ENCODE peak calls at places on chromosomes 12 and 14, in ten cellular contexts. J, M, Y, I, H, A, N, Z, F and T are unnamed samples.

GRCh38 chr14:95061317-95062093 is 95.8 kb downstream of the DICER1 start:
- DNase-seq in J (no peak), H (no peak), A (peak; percentile 49), N (no peak), Y (no peak), I (no peak), Z (no peak), F (no peak), M (no peak), T (no peak)

GRCh38 chr14:36856095-36856878 is 194.6 kb downstream of the PAX9 start:
- DNase-seq in Z (no peak), I (no peak), Y (no peak), H (no peak), N (no peak), A (no peak), M (no peak), F (no peak), J (no peak), T (no peak)

GRCh38 chr12:123223241-123223668 is 9.7 kb downstream of the MPHOSPH9 start:
- DNase-seq in A (no peak), I (peak; percentile 69), H (no peak), Z (peak; percentile 31), J (peak; percentile 26), Y (peak; percentile 74), M (no peak), F (peak; percentile 54), N (no peak), T (no peak)

GRCh38 chr12:98823012-98823411 is 177.9 kb downstream of the APAF1 start:
- DNase-seq in J (no peak), Y (no peak), F (no peak), A (no peak), N (no peak), M (peak; percentile 32), I (no peak), H (no peak), Z (no peak), T (no peak)

GRCh38 chr12:99810718-99811593 is 163.4 kb downstream of the GARIN6 start:
- DNase-seq in J (no peak), M (peak; percentile 38), Z (no peak), A (no peak), F (no peak), I (peak; percentile 24), H (no peak), Y (no peak), N (no peak), T (no peak)

GRCh38 chr12:121404734-121405133 is 4.8 kb downstream of the RNF34 start:
- DNase-seq in Z (no peak), A (no peak), I (no peak), J (no peak), Y (no peak), N (no peak), H (no peak), M (peak; percentile 56), F (no peak), T (no peak)

GRCh38 chr14:38255673-38256357 is at the start of gene CLEC14A:
- DNase-seq in F (peak; percentile 6), M (no peak), A (peak; percentile 81), J (no peak), Y (peak; percentile 6), Z (peak; percentile 4), I (no peak), N (peak; percentile 84), H (peak; percentile 29), T (peak; percentile 47)

GRCh38 chr14:100539766-100540140 is 47.5 kb downstream of the BEGAIN start:
- DNase-seq in Z (no peak), I (no peak), N (no peak), A (peak; percentile 67), M (no peak), H (no peak), F (no peak), J (no peak), Y (no peak), T (no peak)

GRCh38 chr12:81953541-81953940 is 194.4 kb upstream of the PPFIA2 start:
- DNase-seq in M (no peak), F (no peak), N (no peak), A (no peak), Z (no peak), I (no peak), Y (no peak), J (no peak), H (no peak), T (no peak)

GRCh38 chr12:30823140-30823669 is 68.5 kb upstream of the CAPRIN2 start:
- DNase-seq in M (no peak), Z (peak; percentile 6), I (peak; percentile 70), H (peak; percentile 21), F (peak; percentile 42), J (no peak), Y (peak; percentile 50), N (peak; percentile 89), A (peak; percentile 76), T (peak; percentile 64)

GRCh38 chr12:120721866-120722265 is 3.8 kb upstream of the ACADS start:
- DNase-seq in M (no peak), A (no peak), J (no peak), F (no peak), Y (no peak), H (no peak), N (no peak), Z (no peak), I (no peak), T (no peak)

GRCh38 chr14:70651522-70651921 is 9.8 kb downstream of the TTC9 start:
- DNase-seq in J (no peak), M (no peak), Z (no peak), F (no peak), I (no peak), H (no peak), A (no peak), Y (no peak), N (no peak), T (no peak)

GRCh38 chr12:57868211-57868610 is 21.7 kb upstream of the CTDSP2 start:
- DNase-seq in M (no peak), Z (no peak), H (no peak), A (no peak), J (no peak), N (no peak), I (no peak), Y (no peak), F (no peak), T (no peak)

GRCh38 chr12:9064201-9064814 is 51.4 kb downstream of the A2M start:
- DNase-seq in F (peak; percentile 54), J (peak; percentile 33), Z (peak; percentile 41), Y (peak; percentile 63), A (peak; percentile 86), N (peak; percentile 92), I (no peak), M (peak; percentile 76), H (no peak), T (peak; percentile 69)

GRCh38 chr12:130179621-130180020 is 17.4 kb downstream of the FZD10 start:
- DNase-seq in F (no peak), Z (no peak), N (no peak), A (peak; percentile 38), J (no peak), I (no peak), Y (no peak), M (no peak), H (no peak), T (no peak)

GRCh38 chr12:123764109-123764508 is 2.0 kb downstream of the DNAH10 start:
- DNase-seq in H (no peak), N (no peak), Z (no peak), F (no peak), Y (no peak), J (no peak), M (no peak), A (no peak), I (no peak), T (no peak)

GRCh38 chr12:32089156-32089950 is 17.3 kb upstream of the BICD1 start:
- DNase-seq in A (no peak), N (no peak), F (no peak), H (no peak), Y (no peak), M (no peak), Z (no peak), I (no peak), J (no peak), T (no peak)

GRCh38 chr12:7091660-7092228 is 501 bp downstream of the C1R start:
- DNase-seq in F (no peak), M (peak; percentile 93), J (no peak), Y (no peak), A (peak; percentile 85), I (no peak), Z (no peak), H (no peak), N (peak; percentile 57), T (no peak)

GRCh38 chr12:106519587-106519986 is 63.2 kb upstream of the RFX4 start:
- DNase-seq in M (no peak), F (no peak), J (no peak), H (no peak), I (no peak), N (no peak), Z (no peak), Y (no peak), A (no peak), T (no peak)

GRCh38 chr12:1922075-1922709 is 3.7 kb upstream of the CACNA2D4 start:
- DNase-seq in J (no peak), F (no peak), Y (no peak), H (no peak), Z (no peak), M (no peak), A (no peak), I (no peak), N (peak; percentile 59), T (no peak)

GRCh38 chr12:114391088-114391487 is 14.9 kb downstream of the TBX5 start:
- DNase-seq in H (no peak), Z (no peak), N (no peak), A (no peak), I (no peak), M (no peak), J (no peak), F (no peak), Y (no peak), T (no peak)

GRCh38 chr12:71504471-71504852 is 64.9 kb downstream of the LGR5 start:
- DNase-seq in Y (no peak), F (no peak), A (no peak), H (no peak), I (no peak), J (no peak), N (no peak), M (peak; percentile 23), Z (no peak), T (no peak)

GRCh38 chr12:116734156-116734768 is 3.6 kb downstream of the SPRING1 start:
- DNase-seq in M (no peak), I (no peak), N (peak; percentile 10), H (no peak), Y (no peak), F (no peak), J (no peak), Z (no peak), A (no peak), T (no peak)

GRCh38 chr12:53097207-53097563 is 282 bp upstream of the IGFBP6 start:
- DNase-seq in F (no peak), A (peak; percentile 81), J (no peak), Z (no peak), I (no peak), H (no peak), M (no peak), N (no peak), Y (no peak), T (no peak)

GRCh38 chr14:68795602-68796417 is 2.9 kb upstream of the ZFP36L1 start:
- DNase-seq in Y (peak; percentile 82), N (peak; percentile 93), Z (peak; percentile 74), F (peak; percentile 79), H (peak; percentile 71), M (peak; percentile 93), J (peak; percentile 73), I (no peak), A (peak; percentile 96), T (peak; percentile 76)

GRCh38 chr12:27552886-27553560 is 29.0 kb downstream of the PPFIBP1 start:
- DNase-seq in A (no peak), Y (no peak), M (no peak), F (no peak), I (no peak), N (no peak), H (no peak), Z (no peak), J (no peak), T (no peak)

GRCh38 chr12:124369901-124370378 is 75.0 kb downstream of the RFLNA start:
- DNase-seq in A (peak; percentile 87), I (no peak), J (no peak), Z (no peak), N (no peak), Y (no peak), H (peak; percentile 71), F (no peak), M (no peak), T (no peak)

GRCh38 chr12:124679533-124680371 is 112.3 kb upstream of the NCOR2 start:
- DNase-seq in Z (no peak), F (no peak), I (no peak), H (peak; percentile 71), M (no peak), Y (no peak), A (peak; percentile 83), N (no peak), J (no peak), T (no peak)